ENCODE peak calls at places on chromosomes 16 and 17, in four cellular contexts. A, W, E and I are unnamed samples.

GRCh38 chr16:80614908-80615696 is 74.3 kb downstream of the DYNLRB2 start:
- DNase-seq in W (no peak), E (no peak), A (no peak), I (no peak)

GRCh38 chr17:16980813-16981731 is 9.2 kb upstream of the TNFRSF13B start:
- DNase-seq in W (no peak), A (no peak), E (peak), I (no peak)

GRCh38 chr16:21659124-21659523 is 4.6 kb upstream of the OTOA start:
- DNase-seq in A (no peak), W (no peak), E (no peak), I (no peak)

GRCh38 chr17:70320642-70321345 is 151.5 kb downstream of the KCNJ2 start:
- DNase-seq in W (no peak), A (no peak), E (no peak), I (no peak)

GRCh38 chr16:68564367-68564985 is 25.4 kb downstream of the ZFP90 start:
- DNase-seq in W (no peak), A (no peak), E (peak), I (no peak)

GRCh38 chr17:48113201-48113676 is 5.7 kb downstream of the SNX11 start:
- DNase-seq in E (no peak), W (no peak), A (no peak), I (no peak)

GRCh38 chr17:45050680-45051059 is 762 bp downstream of the DCAKD start:
- DNase-seq in W (peak), A (no peak), E (no peak), I (no peak)

GRCh38 chr17:82348866-82349265 is 10.2 kb upstream of the TEX19 start:
- DNase-seq in W (no peak), E (no peak), A (no peak), I (no peak)

GRCh38 chr17:59810894-59811153 is 81.9 kb downstream of the TUBD1 start:
- DNase-seq in W (no peak), E (no peak), A (no peak), I (no peak)

GRCh38 chr16:56013962-56014552 is 138.9 kb upstream of the CES5A start:
- DNase-seq in A (no peak), W (no peak), E (peak), I (no peak)

GRCh38 chr16:12255473-12255872 is 278.9 kb downstream of the SNX29 start:
- DNase-seq in E (no peak), W (no peak), A (no peak), I (no peak)

GRCh38 chr17:19645608-19646250 is 2.8 kb upstream of the ALDH3A2 start:
- DNase-seq in W (peak), E (no peak), A (no peak), I (peak)

GRCh38 chr16:525520-526180 is 1.9 kb upstream of the CAPN15 start:
- DNase-seq in E (no peak), W (no peak), A (no peak), I (peak)

GRCh38 chr16:2428051-2428786 is 1.0 kb upstream of the CCNF start:
- DNase-seq in A (peak), W (no peak), E (peak), I (no peak)

GRCh38 chr17:60325730-60326524 is 66.0 kb downstream of the USP32 start:
- DNase-seq in W (no peak), E (no peak), A (no peak), I (no peak)

GRCh38 chr16:49410226-49410625 is 36.6 kb downstream of the C16orf78 start:
- DNase-seq in W (no peak), E (no peak), A (no peak), I (no peak)

GRCh38 chr17:38919316-38920078 is 5.9 kb upstream of the LASP1NB start:
- DNase-seq in W (no peak), A (no peak), E (no peak), I (no peak)

GRCh38 chr16:24844101-24845030 is 1.4 kb upstream of the SLC5A11 start:
- DNase-seq in A (no peak), E (no peak), W (no peak), I (no peak)

GRCh38 chr17:35217107-35217506 is 22.9 kb upstream of the SLC35G3 start:
- DNase-seq in E (no peak), W (no peak), A (no peak), I (no peak)

GRCh38 chr17:9918352-9918751 is 13.3 kb upstream of the RCVRN start:
- DNase-seq in A (no peak), E (no peak), W (no peak), I (no peak)

GRCh38 chr16:66653581-66654350 is 42.8 kb downstream of the CMTM4 start:
- DNase-seq in W (no peak), E (no peak), A (no peak), I (no peak)

GRCh38 chr17:37098910-37099664 is 150.3 kb downstream of the AATF start:
- DNase-seq in A (no peak), E (no peak), W (no peak), I (no peak)

GRCh38 chr16:49061315-49061714 is 220.3 kb downstream of the CBLN1 start:
- DNase-seq in A (no peak), E (no peak), W (no peak), I (no peak)

GRCh38 chr17:45951941-45952340 is 47.1 kb upstream of the STH start:
- DNase-seq in A (no peak), E (no peak), W (no peak), I (no peak)

GRCh38 chr17:56131431-56131830 is 21.8 kb upstream of the ANKFN1 start:
- DNase-seq in E (no peak), W (no peak), A (no peak), I (no peak)

GRCh38 chr17:81438024-81438664 is 42.9 kb downstream of the BAHCC1 start:
- DNase-seq in E (no peak), A (no peak), W (no peak), I (peak)

GRCh38 chr16:3515897-3516296 is 15.1 kb downstream of the CLUAP1 start:
- DNase-seq in W (no peak), E (no peak), A (no peak), I (no peak)

GRCh38 chr17:72421128-72422092 is 300.6 kb downstream of the SOX9 start:
- DNase-seq in A (peak), E (no peak), W (no peak), I (no peak)

GRCh38 chr17:3167574-3167973 is 29.7 kb upstream of the OR1A2 start:
- DNase-seq in E (no peak), W (no peak), A (no peak), I (no peak)

GRCh38 chr16:5024632-5025031 is 9.1 kb downstream of the NAGPA start:
- DNase-seq in W (peak), A (peak), E (peak), I (no peak)

GRCh38 chr16:85420501-85421337 is 192.4 kb upstream of the GSE1 start:
- DNase-seq in A (no peak), E (no peak), W (peak), I (no peak)

GRCh38 chr16:14681115-14681514 is 13.0 kb downstream of the PLA2G10 start:
- DNase-seq in E (no peak), A (no peak), W (no peak), I (no peak)

GRCh38 chr17:4340914-4341615 is 25.4 kb downstream of the UBE2G1 start:
- DNase-seq in A (no peak), E (peak), W (no peak), I (no peak)

GRCh38 chr17:55722016-55722706 is 503 bp downstream of the TMEM100 start:
- DNase-seq in E (no peak), A (no peak), W (no peak), I (no peak)

GRCh38 chr17:76752006-76752405 is 14.1 kb downstream of the MFSD11 start:
- DNase-seq in W (no peak), E (no peak), A (no peak), I (no peak)

GRCh38 chr17:77892469-77893143 is 65.9 kb upstream of the TNRC6C start:
- DNase-seq in W (no peak), A (peak), E (no peak), I (no peak)

GRCh38 chr17:14373587-14374259 is 72.8 kb downstream of the HS3ST3B1 start:
- DNase-seq in E (no peak), A (no peak), W (no peak), I (no peak)

GRCh38 chr17:44200478-44201155 is 933 bp upstream of the ATXN7L3 start:
- DNase-seq in W (no peak), A (peak), E (peak), I (no peak)

GRCh38 chr16:87043273-87044030 is 273.7 kb downstream of the C16orf95 start:
- DNase-seq in W (no peak), E (peak), A (no peak), I (no peak)